ENCODE peak calls at places on chromosomes 5 and 9, in nine cellular contexts. One of them, this sample, is unnamed.

GRCh38 chr5:172984244-172984953 is 828 bp downstream of the ATP6V0E1 start:
- DNase-seq in GM23248: peak
- DNase-seq in hepatocyte: peak
- DNase-seq in GM23338: peak
- DNase-seq in PC-3: peak
- DNase-seq in HCT116: peak
- DNase-seq in SK-N-SH: peak
- DNase-seq in neural progenitor cell: peak
- DNase-seq in MM.1S: peak
- DNase-seq in this sample: peak

GRCh38 chr9:124351672-124352468 is 63.4 kb downstream of the PSMB7 start:
- DNase-seq in GM23248: no peak
- DNase-seq in hepatocyte: no peak
- DNase-seq in GM23338: no peak
- DNase-seq in PC-3: no peak
- DNase-seq in HCT116: no peak
- DNase-seq in SK-N-SH: no peak
- DNase-seq in neural progenitor cell: no peak
- DNase-seq in MM.1S: no peak
- DNase-seq in this sample: no peak

GRCh38 chr9:87873607-87874319 is 8.9 kb upstream of the SPATA31E1 start:
- DNase-seq in GM23248: no peak
- DNase-seq in hepatocyte: no peak
- DNase-seq in GM23338: no peak
- DNase-seq in PC-3: no peak
- DNase-seq in HCT116: no peak
- DNase-seq in SK-N-SH: no peak
- DNase-seq in neural progenitor cell: no peak
- DNase-seq in MM.1S: no peak
- DNase-seq in this sample: no peak

GRCh38 chr5:137395011-137395755 is 103.9 kb downstream of the SPOCK1 start:
- DNase-seq in GM23248: peak
- DNase-seq in hepatocyte: no peak
- DNase-seq in GM23338: no peak
- DNase-seq in PC-3: peak
- DNase-seq in HCT116: no peak
- DNase-seq in SK-N-SH: peak
- DNase-seq in neural progenitor cell: no peak
- DNase-seq in MM.1S: no peak
- DNase-seq in this sample: no peak

GRCh38 chr9:76092572-76092971 is 202.1 kb downstream of the PCSK5 start:
- DNase-seq in GM23248: no peak
- DNase-seq in hepatocyte: no peak
- DNase-seq in GM23338: no peak
- DNase-seq in PC-3: no peak
- DNase-seq in HCT116: no peak
- DNase-seq in SK-N-SH: no peak
- DNase-seq in neural progenitor cell: no peak
- DNase-seq in MM.1S: no peak
- DNase-seq in this sample: no peak

GRCh38 chr5:131976414-131977211 is 31.1 kb upstream of the MEIKIN start:
- DNase-seq in GM23248: no peak
- DNase-seq in hepatocyte: no peak
- DNase-seq in GM23338: no peak
- DNase-seq in PC-3: no peak
- DNase-seq in HCT116: no peak
- DNase-seq in SK-N-SH: no peak
- DNase-seq in neural progenitor cell: no peak
- DNase-seq in MM.1S: no peak
- DNase-seq in this sample: no peak

GRCh38 chr5:111532873-111533272 is 20.5 kb upstream of the STARD4 start:
- DNase-seq in GM23248: peak
- DNase-seq in hepatocyte: no peak
- DNase-seq in GM23338: no peak
- DNase-seq in PC-3: no peak
- DNase-seq in HCT116: no peak
- DNase-seq in SK-N-SH: no peak
- DNase-seq in neural progenitor cell: no peak
- DNase-seq in MM.1S: no peak
- DNase-seq in this sample: no peak

GRCh38 chr5:128631771-128632170 is 93.7 kb upstream of the FBN2 start:
- DNase-seq in GM23248: no peak
- DNase-seq in hepatocyte: no peak
- DNase-seq in GM23338: no peak
- DNase-seq in PC-3: no peak
- DNase-seq in HCT116: no peak
- DNase-seq in SK-N-SH: no peak
- DNase-seq in neural progenitor cell: no peak
- DNase-seq in MM.1S: no peak
- DNase-seq in this sample: no peak

GRCh38 chr5:164600929-164601535 is 1095.6 kb downstream of the MAT2B start:
- DNase-seq in GM23248: no peak
- DNase-seq in hepatocyte: no peak
- DNase-seq in GM23338: no peak
- DNase-seq in PC-3: no peak
- DNase-seq in HCT116: no peak
- DNase-seq in SK-N-SH: no peak
- DNase-seq in neural progenitor cell: no peak
- DNase-seq in MM.1S: no peak
- DNase-seq in this sample: no peak

GRCh38 chr5:145062280-145062679 is 772.9 kb downstream of the PRELID2 start:
- DNase-seq in GM23248: peak
- DNase-seq in hepatocyte: peak
- DNase-seq in GM23338: no peak
- DNase-seq in PC-3: no peak
- DNase-seq in HCT116: no peak
- DNase-seq in SK-N-SH: no peak
- DNase-seq in neural progenitor cell: no peak
- DNase-seq in MM.1S: no peak
- DNase-seq in this sample: no peak

GRCh38 chr5:73419414-73420390 is 28.9 kb downstream of the FOXD1 start:
- DNase-seq in GM23248: peak
- DNase-seq in hepatocyte: peak
- DNase-seq in GM23338: peak
- DNase-seq in PC-3: no peak
- DNase-seq in HCT116: no peak
- DNase-seq in SK-N-SH: peak
- DNase-seq in neural progenitor cell: peak
- DNase-seq in MM.1S: no peak
- DNase-seq in this sample: no peak

GRCh38 chr5:74212336-74212735 is 428.2 kb downstream of the ENC1 start:
- DNase-seq in GM23248: peak
- DNase-seq in hepatocyte: no peak
- DNase-seq in GM23338: peak
- DNase-seq in PC-3: peak
- DNase-seq in HCT116: peak
- DNase-seq in SK-N-SH: no peak
- DNase-seq in neural progenitor cell: peak
- DNase-seq in MM.1S: peak
- DNase-seq in this sample: peak

GRCh38 chr9:130451509-130452388 is 7.0 kb downstream of the ASS1 start:
- DNase-seq in GM23248: peak
- DNase-seq in hepatocyte: peak
- DNase-seq in GM23338: peak
- DNase-seq in PC-3: peak
- DNase-seq in HCT116: no peak
- DNase-seq in SK-N-SH: peak
- DNase-seq in neural progenitor cell: no peak
- DNase-seq in MM.1S: no peak
- DNase-seq in this sample: peak

GRCh38 chr9:108580021-108580439 is 275.8 kb downstream of the ACTL7B start:
- DNase-seq in GM23248: peak
- DNase-seq in hepatocyte: no peak
- DNase-seq in GM23338: no peak
- DNase-seq in PC-3: peak
- DNase-seq in HCT116: peak
- DNase-seq in SK-N-SH: no peak
- DNase-seq in neural progenitor cell: no peak
- DNase-seq in MM.1S: no peak
- DNase-seq in this sample: no peak

GRCh38 chr5:30604648-30605262 is 588.7 kb upstream of the CDH6 start:
- DNase-seq in GM23248: no peak
- DNase-seq in hepatocyte: no peak
- DNase-seq in GM23338: no peak
- DNase-seq in PC-3: no peak
- DNase-seq in HCT116: no peak
- DNase-seq in SK-N-SH: no peak
- DNase-seq in neural progenitor cell: no peak
- DNase-seq in MM.1S: no peak
- DNase-seq in this sample: no peak

GRCh38 chr5:109701779-109702178 is 12.1 kb downstream of the MAN2A1 start:
- DNase-seq in GM23248: peak
- DNase-seq in hepatocyte: no peak
- DNase-seq in GM23338: no peak
- DNase-seq in PC-3: no peak
- DNase-seq in HCT116: no peak
- DNase-seq in SK-N-SH: no peak
- DNase-seq in neural progenitor cell: no peak
- DNase-seq in MM.1S: no peak
- DNase-seq in this sample: no peak

GRCh38 chr5:149397530-149397929 is 18.4 kb upstream of the IL17B start:
- DNase-seq in GM23248: peak
- DNase-seq in hepatocyte: peak
- DNase-seq in GM23338: no peak
- DNase-seq in PC-3: no peak
- DNase-seq in HCT116: no peak
- DNase-seq in SK-N-SH: no peak
- DNase-seq in neural progenitor cell: no peak
- DNase-seq in MM.1S: no peak
- DNase-seq in this sample: no peak

GRCh38 chr5:110063640-110064592 is 374.2 kb downstream of the MAN2A1 start:
- DNase-seq in GM23248: peak
- DNase-seq in hepatocyte: peak
- DNase-seq in GM23338: no peak
- DNase-seq in PC-3: peak
- DNase-seq in HCT116: no peak
- DNase-seq in SK-N-SH: no peak
- DNase-seq in neural progenitor cell: no peak
- DNase-seq in MM.1S: no peak
- DNase-seq in this sample: no peak

DNA sequence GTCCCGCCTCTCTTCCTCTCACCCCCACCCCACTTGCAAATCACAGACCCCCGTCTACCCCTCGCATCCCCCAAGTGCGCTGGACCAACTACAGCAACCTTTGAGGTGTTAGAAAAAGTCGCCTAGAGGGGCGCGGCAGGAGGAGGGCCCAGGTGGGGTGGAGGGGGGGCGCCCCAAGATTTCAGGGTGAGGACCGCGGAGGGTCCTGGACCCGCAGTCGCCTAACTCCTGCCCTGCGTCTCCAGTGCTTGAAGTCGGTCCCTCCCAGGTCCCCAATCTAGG is 381 bp upstream of the EGFLAM start:
- DNase-seq in GM23248: no peak
- DNase-seq in hepatocyte: peak
- DNase-seq in GM23338: no peak
- DNase-seq in PC-3: no peak
- DNase-seq in HCT116: no peak
- DNase-seq in SK-N-SH: no peak
- DNase-seq in neural progenitor cell: no peak
- DNase-seq in MM.1S: no peak
- DNase-seq in this sample: no peak
- H3K27ac ChIP-seq in GM23248: no peak
- H3K27ac ChIP-seq in hepatocyte: no peak
- H3K27ac ChIP-seq in GM23338: no peak
- H3K27ac ChIP-seq in PC-3: no peak
- H3K27ac ChIP-seq in HCT116: no peak
- H3K27ac ChIP-seq in SK-N-SH: no peak
- H3K27ac ChIP-seq in neural progenitor cell: no peak
- H3K27ac ChIP-seq in MM.1S: no peak
- H3K27ac ChIP-seq in this sample: no peak

DNA sequence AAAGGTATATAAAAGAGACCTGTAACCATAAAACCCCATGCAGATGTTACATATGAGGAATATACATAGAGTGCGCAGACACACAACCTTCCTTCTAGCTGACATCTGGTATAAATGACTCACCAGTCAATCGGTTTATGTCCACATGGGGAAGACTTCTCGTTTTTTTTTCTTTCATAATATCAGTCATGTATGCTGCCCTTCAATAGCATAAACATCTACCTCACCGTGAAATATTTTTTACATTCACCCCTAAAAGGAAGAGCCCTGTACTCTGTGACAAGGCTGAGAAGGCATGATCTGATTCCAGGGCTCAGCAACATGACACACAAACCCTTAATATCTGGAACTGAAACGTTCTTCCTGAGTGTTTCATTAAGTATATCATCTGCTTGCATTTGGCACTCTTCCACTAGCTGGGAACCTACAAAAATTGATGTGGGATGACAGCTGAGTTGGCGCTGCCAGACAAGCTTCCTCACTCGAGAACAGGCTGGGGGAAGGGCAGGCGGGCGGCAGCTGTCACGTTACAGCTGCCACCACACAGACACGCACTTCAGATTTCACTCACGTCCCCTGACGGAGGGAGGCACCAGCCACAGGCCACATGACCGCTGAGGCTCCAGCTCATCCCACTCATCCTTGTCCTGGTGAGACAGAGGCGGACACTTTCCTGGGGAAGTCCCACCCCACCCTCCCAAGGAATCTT is 74.2 kb downstream of the SHB start:
- DNase-seq in GM23248: peak
- DNase-seq in hepatocyte: peak
- DNase-seq in GM23338: no peak
- DNase-seq in PC-3: no peak
- DNase-seq in HCT116: no peak
- DNase-seq in SK-N-SH: peak
- DNase-seq in neural progenitor cell: no peak
- DNase-seq in MM.1S: no peak
- DNase-seq in this sample: no peak
- TF ChIP-seq EZH2phosphoT487 in GM23248: no peak
- TF ChIP-seq EZH2phosphoT487 in hepatocyte: no peak
- TF ChIP-seq EZH2phosphoT487 in GM23338: no peak
- TF ChIP-seq EZH2phosphoT487 in PC-3: no peak
- TF ChIP-seq EZH2phosphoT487 in HCT116: no peak
- TF ChIP-seq EZH2phosphoT487 in SK-N-SH: no peak
- TF ChIP-seq EZH2phosphoT487 in neural progenitor cell: no peak
- TF ChIP-seq EZH2phosphoT487 in MM.1S: no peak
- TF ChIP-seq EZH2phosphoT487 in this sample: no peak

DNA sequence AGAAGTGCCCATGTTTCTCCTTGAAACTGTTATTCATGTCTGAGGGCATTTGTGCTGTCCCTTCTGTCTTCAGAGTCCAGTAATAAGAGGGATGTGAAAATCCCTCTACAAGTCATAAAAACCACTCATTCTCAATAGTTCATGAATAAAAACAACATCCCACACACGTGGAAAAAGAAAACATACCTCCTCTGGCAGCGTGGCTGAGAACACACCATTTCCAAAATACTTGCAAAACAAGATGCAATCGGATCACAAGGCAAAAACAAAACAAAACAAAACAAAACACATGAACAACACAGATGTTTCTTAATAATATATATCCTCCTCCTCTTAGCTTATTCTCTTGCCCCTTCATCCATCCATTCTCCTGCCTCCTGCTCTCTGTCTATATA is 71.0 kb upstream of the EQTN start:
- DNase-seq in GM23248: no peak
- DNase-seq in hepatocyte: no peak
- DNase-seq in GM23338: no peak
- DNase-seq in PC-3: no peak
- DNase-seq in HCT116: no peak
- DNase-seq in SK-N-SH: no peak
- DNase-seq in neural progenitor cell: no peak
- DNase-seq in MM.1S: no peak
- DNase-seq in this sample: no peak
- H3K4me2 ChIP-seq in GM23248: no peak
- H3K4me2 ChIP-seq in hepatocyte: peak
- H3K4me2 ChIP-seq in GM23338: peak
- H3K4me2 ChIP-seq in PC-3: no peak
- H3K4me2 ChIP-seq in HCT116: no peak
- H3K4me2 ChIP-seq in SK-N-SH: no peak
- H3K4me2 ChIP-seq in neural progenitor cell: no peak
- H3K4me2 ChIP-seq in MM.1S: peak
- H3K4me2 ChIP-seq in this sample: no peak

GRCh38 chr9:100411472-100412270 is 15.3 kb upstream of the MSANTD3 start:
- DNase-seq in GM23248: peak
- DNase-seq in hepatocyte: peak
- DNase-seq in GM23338: peak
- DNase-seq in PC-3: peak
- DNase-seq in HCT116: no peak
- DNase-seq in SK-N-SH: peak
- DNase-seq in neural progenitor cell: peak
- DNase-seq in MM.1S: peak
- DNase-seq in this sample: peak
- H3K27ac ChIP-seq in GM23248: peak
- H3K27ac ChIP-seq in hepatocyte: peak
- H3K27ac ChIP-seq in GM23338: no peak
- H3K27ac ChIP-seq in PC-3: no peak
- H3K27ac ChIP-seq in HCT116: no peak
- H3K27ac ChIP-seq in SK-N-SH: no peak
- H3K27ac ChIP-seq in neural progenitor cell: no peak
- H3K27ac ChIP-seq in MM.1S: no peak
- H3K27ac ChIP-seq in this sample: no peak

This sample was measured in OCI-LY7.